ENCODE peak calls at places on chromosomes 11 and 22, in six cellular contexts. W, J, D, I, C and P are unnamed samples.

GRCh38 chr22:19977296-19978243 is 36.0 kb upstream of the TXNRD2 start:
- DNase-seq in I (no peak), J (no peak), C (no peak), W (no peak), D (no peak), P (no peak)

GRCh38 chr11:13970986-13971385 is 8.5 kb downstream of the SPON1 start:
- DNase-seq in I (no peak), J (no peak), W (no peak), C (no peak), D (peak), P (no peak)

GRCh38 chr11:81644239-81644840 is 1089.3 kb downstream of the FAM181B start:
- DNase-seq in D (peak), C (no peak), W (peak), I (no peak), J (peak), P (peak)

GRCh38 chr22:36921309-36922096 is 8.1 kb downstream of the CSF2RB start:
- DNase-seq in D (no peak), I (peak), J (no peak), C (no peak), W (peak), P (no peak)

GRCh38 chr11:102830328-102830727 is 13.1 kb downstream of the MMP3 start:
- DNase-seq in W (no peak), J (no peak), D (no peak), C (no peak), I (no peak), P (no peak)

GRCh38 chr22:31754813-31755212 is 994 bp downstream of the DEPDC5 start:
- DNase-seq in D (peak), J (no peak), W (no peak), I (no peak), C (no peak), P (no peak)

GRCh38 chr11:19972637-19973036 is 187.6 kb downstream of the DBX1 start:
- DNase-seq in J (no peak), C (no peak), I (no peak), D (no peak), W (no peak), P (no peak)

GRCh38 chr22:17712441-17712840 is 61.8 kb downstream of the BID start:
- DNase-seq in W (no peak), J (no peak), I (no peak), C (no peak), D (no peak), P (no peak)

GRCh38 chr11:35340101-35340500 is 79.3 kb downstream of the SLC1A2 start:
- DNase-seq in J (no peak), W (no peak), D (no peak), I (no peak), C (no peak), P (no peak)

GRCh38 chr11:61007971-61008896 is 36.8 kb downstream of the CD6 start:
- DNase-seq in D (no peak), C (peak), W (no peak), I (no peak), J (peak), P (no peak)

GRCh38 chr11:120521176-120521575 is 9.6 kb downstream of the GRIK4 start:
- DNase-seq in D (no peak), I (no peak), W (no peak), C (no peak), J (no peak), P (no peak)

GRCh38 chr11:33723238-33723881 is 12.9 kb downstream of the CD59 start:
- DNase-seq in W (no peak), D (no peak), C (no peak), J (peak), I (no peak), P (no peak)

GRCh38 chr11:33779849-33780528 is 5.7 kb upstream of the FBXO3 start:
- DNase-seq in C (no peak), W (no peak), I (no peak), J (no peak), D (peak), P (no peak)

DNA sequence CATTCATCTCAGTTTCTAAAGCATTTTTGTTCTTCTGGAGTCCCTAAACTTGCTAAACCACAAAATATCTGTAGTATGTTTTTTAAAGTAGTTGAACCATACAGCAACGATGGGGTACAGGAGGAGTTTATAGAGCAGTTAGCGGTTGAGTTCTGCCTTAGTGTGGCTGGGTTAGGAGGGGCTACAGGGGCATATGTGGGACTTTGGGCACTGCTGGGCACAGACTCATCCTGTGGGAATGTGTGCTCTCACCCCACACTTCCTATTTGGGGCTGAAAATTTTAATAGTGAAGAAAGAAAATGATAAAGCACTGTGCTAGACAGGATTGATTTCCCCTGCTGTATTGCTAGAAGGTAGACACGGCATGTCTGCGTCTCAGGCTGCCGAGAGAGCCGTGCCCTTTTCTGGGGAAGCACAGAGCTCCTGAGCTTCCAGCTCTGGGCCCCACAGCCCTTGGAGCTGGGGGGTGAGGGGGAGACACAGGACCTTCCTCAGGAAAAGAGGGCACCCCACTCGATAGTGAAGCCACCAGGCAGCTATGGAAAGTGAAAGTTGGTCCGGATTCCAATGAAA is 81.3 kb upstream of the PPARA start:
- DNase-seq in C (no peak), I (no peak), D (no peak), W (no peak), J (no peak), P (no peak)
- TF ChIP-seq TAF1 in C (no peak), I (no peak), D (no peak), W (no peak), J (no peak), P (no peak)

GRCh38 chr11:4393209-4394196 is at the start of gene TRIM21:
- DNase-seq in J (peak), W (peak), C (peak), I (peak), D (peak), P (peak)
- TF ChIP-seq POLR2A in J (peak), W (peak), C (peak), I (peak), D (no peak), P (peak)

GRCh38 chr11:131980199-131980598 is 609.8 kb downstream of the NTM start:
- DNase-seq in W (no peak), I (no peak), J (no peak), D (no peak), C (no peak), P (no peak)

GRCh38 chr11:131978351-131978750 is 607.9 kb downstream of the NTM start:
- DNase-seq in W (no peak), D (no peak), J (no peak), I (no peak), C (no peak), P (no peak)

GRCh38 chr11:131980878-131981668 is 610.7 kb downstream of the NTM start:
- DNase-seq in J (no peak), C (no peak), I (no peak), D (no peak), W (no peak), P (no peak)

GRCh38 chr11:131977854-131978253 is 607.4 kb downstream of the NTM start:
- DNase-seq in C (no peak), I (no peak), D (no peak), J (no peak), W (no peak), P (no peak)

GRCh38 chr11:131979364-131979763 is 608.9 kb downstream of the NTM start:
- DNase-seq in C (no peak), I (no peak), J (no peak), D (no peak), W (no peak), P (no peak)
- TF ChIP-seq POLR2AphosphoS5 in C (no peak), I (no peak), J (no peak), D (no peak), W (no peak), P (no peak)

DNA sequence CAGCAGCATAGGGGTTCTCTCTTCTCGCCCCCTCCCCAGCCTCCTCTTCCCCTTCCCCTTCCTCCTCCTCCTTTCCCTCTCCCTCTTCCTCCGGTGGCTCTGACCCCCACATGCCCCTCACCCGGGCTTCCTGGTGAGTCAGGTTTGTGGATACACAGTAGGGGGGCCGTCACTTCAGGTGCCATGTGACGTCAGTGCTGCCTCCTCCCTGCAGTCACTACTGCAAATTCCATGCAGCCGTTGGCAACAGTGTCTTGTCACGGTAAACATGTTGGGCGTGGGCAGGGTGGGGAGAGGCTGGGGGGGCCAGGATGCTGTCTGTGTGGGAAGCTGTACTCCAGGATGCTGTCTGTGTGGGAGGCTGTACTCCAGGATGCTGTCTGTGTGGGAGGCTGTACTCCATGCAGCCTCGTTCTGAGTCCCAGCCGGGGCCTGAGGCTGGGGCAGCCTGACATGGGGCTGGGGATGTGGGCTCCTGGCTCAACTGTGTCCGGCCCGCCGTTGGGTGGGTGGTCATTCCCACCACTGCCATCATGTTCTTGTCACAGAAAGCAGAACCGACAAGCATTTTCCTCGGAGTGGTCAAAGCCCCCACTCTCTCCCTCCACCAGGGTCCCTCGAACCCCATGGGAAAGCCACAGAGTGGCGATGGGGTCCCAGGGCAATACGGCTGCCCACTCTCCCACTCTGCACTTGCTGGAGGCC is 2.4 kb upstream of the MUC2 start:
- DNase-seq in C (no peak), I (no peak), J (peak), W (no peak), D (no peak), P (no peak)
- TF ChIP-seq TAF1 in C (no peak), I (no peak), J (no peak), W (no peak), D (no peak), P (no peak)

DNA sequence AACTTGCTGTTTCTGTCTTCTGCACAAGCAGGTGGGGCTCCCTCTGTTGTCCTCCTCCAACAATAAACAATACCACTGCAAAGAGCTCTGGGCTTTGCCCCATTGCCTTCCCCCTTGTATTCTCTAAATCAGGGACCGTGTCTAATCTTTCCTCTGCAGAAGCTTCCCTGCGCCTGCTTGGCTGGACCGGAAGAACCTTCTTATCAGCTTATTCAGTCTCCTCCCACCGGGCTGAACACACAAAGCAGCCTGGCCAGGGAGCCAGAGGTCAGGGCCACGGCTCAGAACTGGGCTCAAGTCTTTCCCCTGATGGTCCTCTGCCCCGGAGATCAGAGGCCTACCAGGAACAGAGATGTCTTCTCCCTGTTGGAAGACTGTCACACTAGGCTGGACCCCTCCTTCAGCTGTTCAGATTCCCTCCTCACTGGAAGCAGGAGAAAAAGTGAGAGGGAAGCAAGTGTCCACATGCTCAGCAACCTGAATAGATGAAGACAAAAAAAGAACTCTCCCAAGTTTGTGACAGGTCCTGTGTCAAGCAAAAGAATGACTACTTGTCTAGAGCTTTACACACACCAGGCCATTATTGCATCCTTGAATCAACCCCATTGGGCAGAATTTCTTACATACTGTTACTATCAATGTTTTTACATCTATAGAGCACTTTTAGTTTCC is 63.7 kb downstream of the RAB30 start:
- DNase-seq in J (peak), I (no peak), W (no peak), C (no peak), D (peak), P (no peak)
- TF ChIP-seq POLR2A in J (peak), I (no peak), W (no peak), C (no peak), D (no peak), P (no peak)

GRCh38 chr11:69086152-69086551 is 37.4 kb downstream of the TPCN2 start:
- DNase-seq in J (no peak), I (no peak), W (no peak), D (no peak), C (no peak), P (no peak)
- TF ChIP-seq POLR2AphosphoS5 in J (no peak), I (no peak), W (no peak), D (no peak), C (no peak), P (no peak)

GRCh38 chr22:48660795-48661740 is 1166.6 kb downstream of the BRD1 start:
- DNase-seq in I (no peak), C (no peak), W (no peak), D (no peak), J (no peak), P (no peak)
- TF ChIP-seq TAF1 in I (no peak), C (no peak), W (no peak), D (no peak), J (no peak), P (no peak)

GRCh38 chr11:8911040-8911823 is at the start of gene AKIP1:
- DNase-seq in C (peak), J (peak), W (peak), I (peak), D (peak), P (peak)
- TF ChIP-seq POLR2A in C (no peak), J (peak), W (peak), I (peak), D (peak), P (no peak)